ENCODE peak calls at places on chromosome 19, in five cellular contexts. Q, S, A, W and U are unnamed samples. For H3K4me1, the result is how much of the 10 kb centered on the place peaks cover.

GRCh38 chr19:56273563-56274117 is 1.1 kb downstream of the EDDM13 start:
- DNase-seq in W (no peak), S (no peak), Q (no peak), A (no peak), U (no peak)

GRCh38 chr19:54882758-54883157 is 8.7 kb downstream of the FCAR start:
- DNase-seq in S (no peak), A (no peak), Q (no peak), W (no peak), U (no peak)

GRCh38 chr19:31610036-31610435 is 260.8 kb upstream of the TSHZ3 start:
- DNase-seq in Q (no peak), W (no peak), S (no peak), A (no peak), U (no peak)

GRCh38 chr19:28705008-28705407 is 507.9 kb downstream of the UQCRFS1 start:
- DNase-seq in S (no peak), A (no peak), W (no peak), Q (no peak), U (no peak)

GRCh38 chr19:12868540-12869112 is 12.6 kb downstream of the DNASE2 start:
- DNase-seq in S (no peak), W (no peak), A (peak), Q (no peak), U (no peak)

GRCh38 chr19:10111405-10111811 is at the start of gene P2RY11:
- DNase-seq in Q (no peak), W (peak), S (no peak), A (no peak), U (no peak)

GRCh38 chr19:31349160-31349881 is at the start of gene TSHZ3:
- DNase-seq in A (peak), S (peak), W (peak), Q (peak), U (peak)

GRCh38 chr19:48390188-48391099 is 907 bp downstream of the KDELR1 start:
- DNase-seq in S (peak), W (peak), Q (no peak), A (peak), U (peak)

GRCh38 chr19:11225172-11225571 is 14.2 kb upstream of the ANGPTL8 start:
- DNase-seq in S (no peak), W (no peak), Q (no peak), A (no peak), U (no peak)

GRCh38 chr19:12769689-12770088 is 5.7 kb downstream of the HOOK2 start:
- DNase-seq in W (peak), A (peak), S (no peak), Q (no peak), U (no peak)

GRCh38 chr19:5125797-5126497 is 157.0 kb downstream of the KDM4B start:
- DNase-seq in S (no peak), Q (no peak), A (no peak), W (no peak), U (peak)

GRCh38 chr19:51433092-51433491 is 15.7 kb upstream of the SIGLEC10 start:
- DNase-seq in S (no peak), W (no peak), A (no peak), Q (no peak), U (no peak)

GRCh38 chr19:42246143-42246868 is 3.9 kb upstream of the GSK3A start:
- DNase-seq in A (peak), W (peak), S (peak), Q (peak), U (peak)
- H3K4me1 ChIP-seq in A (half or more), W (under half), S (under half), Q (under half), U (under half)

GRCh38 chr19:4114181-4114580 is 9.7 kb downstream of the MAP2K2 start:
- DNase-seq in Q (no peak), A (no peak), W (no peak), S (no peak), U (no peak)

GRCh38 chr19:4115818-4116385 is 8.0 kb downstream of the MAP2K2 start:
- DNase-seq in A (no peak), S (no peak), W (no peak), Q (no peak), U (no peak)

GRCh38 chr19:4112367-4112766 is 11.6 kb downstream of the MAP2K2 start:
- DNase-seq in S (no peak), W (no peak), A (peak), Q (no peak), U (no peak)

GRCh38 chr19:4113398-4114088 is 10.4 kb downstream of the MAP2K2 start:
- DNase-seq in S (no peak), A (no peak), W (no peak), Q (no peak), U (no peak)

GRCh38 chr19:4115050-4115817 is 8.7 kb downstream of the MAP2K2 start:
- DNase-seq in W (peak), Q (no peak), A (peak), S (no peak), U (no peak)
- H3K27ac ChIP-seq in W (peak), Q (peak), A (no peak), S (no peak), U (no peak)

GRCh38 chr19:41531438-41532311 is 44.3 kb upstream of the CEACAM21 start:
- DNase-seq in A (peak), Q (peak), W (peak), S (no peak), U (peak)
- TF ChIP-seq POLR2A in A (no peak), Q (peak), W (peak), S (no peak), U (no peak)

DNA sequence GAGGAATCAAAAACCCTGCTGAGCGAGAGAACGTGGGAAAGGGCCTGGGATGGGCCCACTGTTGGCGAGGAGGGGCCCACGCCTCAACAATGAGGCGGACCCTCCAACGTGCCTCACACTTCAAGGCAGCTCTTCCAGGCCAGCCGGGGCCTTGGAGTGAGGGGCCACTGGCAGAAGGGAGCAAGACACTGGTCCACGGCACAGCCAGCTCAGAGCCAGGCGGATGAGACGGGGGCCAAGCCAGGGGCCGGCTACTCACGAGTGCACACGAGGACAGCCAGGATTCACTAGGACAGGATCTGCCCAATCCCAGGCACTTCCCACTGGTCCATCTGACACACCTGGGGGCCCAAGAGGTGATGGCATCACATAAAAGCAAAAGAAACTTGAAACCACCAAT is 20.5 kb downstream of the ELL start:
- DNase-seq in Q (no peak), A (no peak), S (no peak), W (no peak), U (no peak)
- H3K4me1 ChIP-seq in Q (half or more), A (half or more), S (under half), W (under half), U (half or more)

GRCh38 chr19:2944775-2945574 is at the start of gene ZNF77:
- DNase-seq in A (peak), W (peak), S (peak), Q (peak), U (peak)
- H3K27ac ChIP-seq in A (peak), W (peak), S (peak), Q (peak), U (peak)

GRCh38 chr19:46132508-46133100 is 8.1 kb upstream of the IGFL3 start:
- DNase-seq in S (no peak), A (no peak), Q (no peak), W (no peak), U (no peak)

GRCh38 chr19:46131485-46132143 is 7.1 kb upstream of the IGFL3 start:
- DNase-seq in Q (no peak), S (no peak), W (no peak), A (no peak), U (no peak)

GRCh38 chr19:46134527-46134926 is 10.0 kb upstream of the IGFL3 start:
- DNase-seq in W (no peak), S (no peak), A (no peak), Q (no peak), U (no peak)

GRCh38 chr19:46133777-46134231 is 9.3 kb upstream of the IGFL3 start:
- DNase-seq in S (no peak), A (no peak), Q (no peak), W (no peak), U (no peak)

DNA sequence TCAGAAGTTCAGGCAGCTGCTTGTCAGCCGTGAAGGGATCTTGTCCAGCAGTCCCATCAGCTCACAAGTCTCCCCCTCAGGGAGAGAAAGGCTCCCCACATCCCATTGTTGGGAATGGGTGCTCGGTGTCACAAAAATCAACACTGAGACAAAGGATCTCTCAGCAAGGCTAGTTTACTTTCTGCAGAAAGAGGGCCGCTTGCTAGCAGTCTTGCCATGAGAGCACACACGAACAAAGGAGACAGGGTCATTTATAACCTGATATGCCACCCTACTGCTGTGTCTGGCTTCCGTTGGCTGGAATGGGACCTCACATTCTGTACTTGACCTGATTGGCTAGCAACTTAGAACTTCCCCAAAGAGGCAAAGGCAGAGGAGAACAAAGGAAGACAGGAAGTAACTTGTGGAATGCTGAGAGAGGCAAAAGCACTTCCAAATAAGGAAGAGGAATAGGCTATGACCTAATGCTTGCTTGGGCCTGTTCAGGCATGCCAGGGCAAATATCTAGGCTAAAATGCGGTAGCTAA is 8.7 kb upstream of the IGFL3 start:
- DNase-seq in Q (peak), W (no peak), A (peak), S (peak), U (peak)
- TF ChIP-seq POLR2A in Q (no peak), W (no peak), A (no peak), S (no peak), U (no peak)

DNA sequence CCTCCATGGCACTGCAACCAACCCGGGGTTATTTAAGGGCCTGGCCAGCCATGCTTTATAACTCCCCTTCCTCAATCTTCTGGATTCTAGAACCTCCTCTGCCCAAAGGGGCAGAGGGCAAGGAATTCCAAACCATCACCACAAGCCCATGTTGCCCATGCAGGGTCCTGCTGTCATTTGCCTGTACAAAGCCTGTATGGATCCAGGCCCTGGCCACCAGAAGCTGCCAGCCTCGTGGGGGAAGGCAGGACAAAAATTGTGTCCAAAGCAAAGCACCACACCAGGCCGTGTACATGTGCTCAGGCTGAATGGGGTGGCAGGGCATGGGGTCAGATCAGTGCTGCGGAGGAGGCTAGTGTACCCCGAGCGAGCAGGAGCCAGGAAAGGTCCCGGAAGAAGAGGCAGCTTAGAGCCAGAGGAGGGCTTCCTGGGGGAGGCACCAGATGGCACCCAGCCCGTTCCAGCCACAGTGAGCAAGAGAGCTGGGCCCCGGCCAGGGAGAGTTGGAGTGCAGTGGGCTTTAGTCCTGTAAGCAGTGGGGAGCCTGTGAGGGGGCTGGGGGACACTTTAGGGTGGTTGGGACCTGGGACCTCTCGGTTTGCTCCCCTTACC is 35.8 kb downstream of the CAPN12 start:
- DNase-seq in S (no peak), W (no peak), Q (no peak), A (no peak), U (no peak)
- H3K4me1 ChIP-seq in S (under half), W (under half), Q (half or more), A (under half), U (half or more)

DNA sequence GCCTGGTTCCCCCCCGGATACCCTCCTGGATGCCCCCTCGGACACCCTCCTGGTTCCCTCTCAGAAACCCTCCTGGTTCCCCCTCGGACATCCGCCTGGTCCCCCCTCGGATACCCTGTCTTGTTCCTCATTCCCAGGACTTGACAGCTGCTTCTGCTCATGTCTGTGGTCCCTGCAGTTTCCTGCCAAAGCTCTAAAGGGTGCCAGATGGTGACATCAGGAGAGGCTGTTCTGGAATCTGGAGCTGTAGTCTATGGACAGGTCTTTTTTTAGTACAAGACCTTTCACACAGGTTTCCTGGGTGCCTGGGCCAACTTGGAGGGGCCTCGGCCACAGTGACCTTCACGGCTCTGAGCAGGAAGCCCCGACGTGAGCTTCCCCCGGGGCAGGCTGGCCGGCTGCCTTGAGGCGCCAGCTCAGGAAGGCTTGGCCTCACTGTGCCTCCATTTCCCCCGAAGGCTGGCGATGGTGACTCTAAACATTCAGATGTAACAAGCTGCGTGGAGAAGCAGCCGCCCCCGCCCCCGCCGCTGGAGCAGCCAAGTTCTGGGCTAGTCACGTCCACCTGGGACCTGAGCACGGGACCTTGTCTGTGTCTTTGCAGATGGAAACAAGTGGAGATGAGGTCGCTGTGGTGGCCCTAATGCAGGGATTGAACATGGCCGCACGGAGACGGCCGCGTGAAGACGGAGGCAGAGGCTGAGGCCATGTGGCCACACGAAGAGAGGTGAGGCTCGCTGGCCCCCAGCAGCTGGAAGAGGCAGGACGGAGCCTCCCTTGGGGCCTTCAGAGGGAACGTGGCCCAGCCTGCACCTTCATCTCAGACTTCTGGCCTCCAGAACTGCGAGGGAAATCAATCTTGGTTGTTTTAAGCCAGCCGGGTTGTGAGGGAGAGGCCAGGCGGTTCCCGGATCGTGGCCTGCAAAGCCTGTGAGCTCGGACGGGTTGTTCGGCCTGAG is 12.7 kb downstream of the SGTA start:
- DNase-seq in Q (no peak), W (no peak), S (peak), A (peak), U (no peak)
- H3K27ac ChIP-seq in Q (peak), W (no peak), S (no peak), A (peak), U (no peak)

DNA sequence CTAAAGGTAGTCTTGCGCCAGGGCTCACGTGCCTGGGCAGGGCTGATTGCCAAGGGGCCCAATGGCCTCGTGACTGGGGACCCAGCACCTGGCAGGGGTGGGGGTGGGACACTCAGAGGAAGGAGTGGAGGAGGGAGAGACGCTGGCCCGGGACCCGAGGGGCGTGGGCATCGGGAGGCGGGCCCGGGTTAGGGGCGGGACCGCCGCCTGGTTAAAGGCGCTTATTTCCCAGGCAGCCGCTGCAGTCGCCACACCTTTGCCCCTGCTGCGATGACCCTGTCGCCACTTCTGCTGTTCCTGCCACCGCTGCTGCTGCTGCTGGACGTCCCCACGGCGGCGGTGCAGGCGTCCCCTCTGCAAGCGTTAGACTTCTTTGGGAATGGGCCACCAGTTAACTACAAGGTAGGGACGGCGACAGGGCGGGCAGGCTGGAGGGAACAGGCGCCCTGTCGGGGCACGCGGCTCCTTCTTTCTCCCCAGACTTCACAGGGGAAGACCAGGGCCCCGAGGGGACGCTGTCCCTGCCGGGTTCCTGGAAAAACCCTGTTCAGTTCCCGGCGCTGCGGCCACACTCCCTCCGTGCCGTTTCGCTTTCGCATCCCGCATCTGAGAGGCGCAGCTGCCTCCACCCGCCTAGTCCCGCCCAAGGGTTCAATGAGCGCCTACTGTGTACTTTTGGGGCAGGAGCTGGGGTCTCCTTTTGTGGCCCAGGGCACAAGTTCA is at the start of gene IFI30:
- DNase-seq in S (peak), Q (no peak), A (peak), W (peak), U (peak)
- TF ChIP-seq POLR2A in S (no peak), Q (peak), A (no peak), W (peak), U (peak)

DNA sequence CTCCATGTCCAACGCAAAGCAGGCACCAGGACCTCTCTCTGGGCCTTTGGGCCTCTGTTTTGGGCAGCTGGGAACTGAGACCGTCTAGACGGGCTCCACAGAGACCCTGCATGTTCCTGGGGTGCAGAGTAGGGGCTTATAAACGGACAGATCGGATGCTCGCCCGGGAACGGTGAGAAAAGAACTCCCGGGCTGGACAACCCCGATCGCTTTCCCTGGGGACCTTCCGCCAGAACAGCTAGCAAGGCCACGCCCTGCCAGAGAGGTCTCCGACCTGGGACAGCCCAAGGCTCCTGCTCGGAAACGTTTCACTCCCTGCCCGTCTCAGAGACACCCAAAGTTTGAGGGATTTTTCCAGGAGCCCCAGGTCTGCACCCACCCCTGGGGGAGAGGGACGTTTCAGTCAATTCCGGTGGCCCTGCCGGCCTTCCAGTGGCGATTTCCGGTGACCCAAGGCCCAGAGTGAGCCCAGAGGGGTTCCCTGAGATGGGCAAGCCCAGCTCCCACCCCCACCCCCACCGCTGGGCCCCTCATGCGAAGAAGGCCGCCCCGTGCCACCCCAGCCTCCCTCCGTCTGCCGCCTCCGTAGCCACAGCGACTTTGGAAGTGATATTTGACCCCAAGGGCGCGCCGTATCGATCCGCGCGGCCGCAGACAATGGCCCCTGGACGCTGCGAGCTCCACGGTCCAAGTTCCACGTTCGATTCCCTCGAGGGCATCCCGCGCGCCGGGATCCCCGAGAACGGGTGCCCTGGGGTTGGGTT is 1.7 kb downstream of the NR2F6 start:
- DNase-seq in Q (no peak), A (peak), W (peak), S (peak), U (peak)
- H3K4me1 ChIP-seq in Q (under half), A (under half), W (under half), S (under half), U (half or more)